ENCODE peak calls at places on chromosomes 13 and 19, in six cellular contexts. R, V, C, K, S and W are unnamed samples.
A peak's percentile ranks its signal among the peaks of the same experiment; 100 is the strongest.

GRCh38 chr19:38017504-38018150 is 110.6 kb downstream of the SIPA1L3 start:
- DNase-seq in V (no peak), S (no peak), C (no peak), R (no peak), K (no peak), W (no peak)

GRCh38 chr13:107138987-107139386 is 571.0 kb upstream of the ARGLU1 start:
- DNase-seq in K (no peak), S (no peak), R (no peak), C (no peak), V (no peak), W (no peak)

GRCh38 chr13:89361909-89362308 is 1690.7 kb downstream of the SLITRK5 start:
- DNase-seq in V (no peak), S (no peak), C (no peak), K (no peak), R (no peak), W (no peak)

GRCh38 chr13:20389696-20390525 is 135.7 kb downstream of the CRYL1 start:
- DNase-seq in R (no peak), V (no peak), C (no peak), K (no peak), S (no peak), W (no peak)

GRCh38 chr19:15759962-15760565 is 22.3 kb downstream of the OR10H3 start:
- DNase-seq in C (peak; percentile 21), S (peak; percentile 34), R (no peak), K (no peak), V (no peak), W (no peak)

GRCh38 chr19:18657590-18658365 is 20.9 kb downstream of the KLHL26 start:
- DNase-seq in C (peak; percentile 42), K (no peak), R (no peak), V (no peak), S (no peak), W (no peak)

GRCh38 chr13:112374271-112374670 is 1.9 kb upstream of the SPACA7 start:
- DNase-seq in S (no peak), K (no peak), V (no peak), C (no peak), R (no peak), W (no peak)

GRCh38 chr13:30805603-30806011 is 70.3 kb downstream of the ALOX5AP start:
- DNase-seq in C (no peak), S (peak; percentile 90), K (no peak), V (no peak), R (no peak), W (no peak)

GRCh38 chr19:8904597-8904996 is 72.4 kb downstream of the MBD3L1 start:
- DNase-seq in S (no peak), R (no peak), K (no peak), C (no peak), V (no peak), W (no peak)

GRCh38 chr19:29510701-29511265 is 15.0 kb upstream of the VSTM2B start:
- DNase-seq in K (no peak), C (no peak), S (no peak), V (no peak), R (no peak), W (no peak)

GRCh38 chr13:35978607-35979316 is 152.4 kb downstream of the DCLK1 start:
- DNase-seq in R (no peak), S (peak; percentile 42), C (peak; percentile 47), K (no peak), V (peak; percentile 17), W (no peak)

GRCh38 chr13:92187378-92187989 is 789.1 kb downstream of the GPC5 start:
- DNase-seq in V (peak; percentile 15), S (peak; percentile 24), C (peak; percentile 28), R (no peak), K (no peak), W (no peak)

GRCh38 chr13:60062502-60062901 is 101.2 kb downstream of the DIAPH3 start:
- DNase-seq in R (no peak), V (no peak), K (no peak), C (no peak), S (no peak), W (no peak)

GRCh38 chr13:39263033-39263432 is 224.8 kb downstream of the NHLRC3 start:
- DNase-seq in S (peak; percentile 23), V (peak; percentile 17), C (peak; percentile 40), K (peak; percentile 9), R (no peak), W (peak; percentile 8)

GRCh38 chr19:3849092-3849491 is 19.7 kb downstream of the ZFR2 start:
- DNase-seq in S (peak; percentile 33), R (no peak), V (peak; percentile 56), K (no peak), C (peak; percentile 81), W (peak; percentile 46)

GRCh38 chr19:47109541-47110375 is 3.8 kb downstream of the ZC3H4 start:
- DNase-seq in K (no peak), C (peak; percentile 85), S (no peak), V (no peak), R (no peak), W (no peak)

GRCh38 chr13:31697290-31697689 is 42.0 kb upstream of the RXFP2 start:
- DNase-seq in K (no peak), R (no peak), V (no peak), C (no peak), S (no peak), W (no peak)

GRCh38 chr19:10214784-10215183 is 16.3 kb downstream of the S1PR2 start:
- DNase-seq in C (no peak), S (no peak), K (no peak), V (no peak), R (no peak), W (no peak)

GRCh38 chr19:58582985-58583384 is 9.8 kb upstream of the MZF1 start:
- DNase-seq in R (no peak), K (no peak), C (no peak), S (no peak), V (no peak), W (no peak)

GRCh38 chr19:6228523-6229215 is 51.1 kb downstream of the MLLT1 start:
- DNase-seq in R (no peak), V (no peak), K (no peak), C (no peak), S (no peak), W (no peak)

GRCh38 chr13:61187471-61187870 is 228.2 kb downstream of the PCDH20 start:
- DNase-seq in C (no peak), K (no peak), S (no peak), R (no peak), V (no peak), W (no peak)

GRCh38 chr13:49418206-49418605 is 25.7 kb downstream of the CAB39L start:
- DNase-seq in R (no peak), S (no peak), K (no peak), V (no peak), C (no peak), W (no peak)

GRCh38 chr19:13629687-13630357 is 123.5 kb upstream of the CACNA1A start:
- DNase-seq in K (no peak), R (no peak), S (no peak), V (no peak), C (no peak), W (no peak)

GRCh38 chr13:40026174-40026585 is 370.7 kb downstream of the COG6 start:
- DNase-seq in C (no peak), V (peak; percentile 14), R (no peak), K (peak; percentile 100), S (no peak), W (peak; percentile 29)

GRCh38 chr19:18668744-18669523 is 14.5 kb upstream of the CRTC1 start:
- DNase-seq in R (no peak), K (no peak), C (no peak), V (no peak), S (no peak), W (no peak)

GRCh38 chr13:94121686-94122085 is 357.8 kb downstream of the DCT start:
- DNase-seq in R (no peak), V (no peak), C (no peak), S (no peak), K (no peak), W (no peak)

GRCh38 chr13:98384739-98385138 is 192.2 kb downstream of the STK24 start:
- DNase-seq in S (no peak), K (no peak), V (no peak), R (no peak), C (no peak), W (no peak)

GRCh38 chr13:109412232-109412935 is 374.0 kb downstream of the IRS2 start:
- DNase-seq in V (no peak), C (peak; percentile 2), R (peak; percentile 13), S (no peak), K (no peak), W (no peak)

GRCh38 chr13:97234236-97234635 is 12.1 kb downstream of the MBNL2 start:
- DNase-seq in K (no peak), V (no peak), R (no peak), C (no peak), S (peak; percentile 67), W (no peak)

GRCh38 chr19:43754312-43754561 is 525 bp downstream of the SMG9 start:
- DNase-seq in V (no peak), K (no peak), R (no peak), S (no peak), C (no peak), W (no peak)

GRCh38 chr19:46466536-46467199 is 4.7 kb downstream of the PNMA8A start:
- DNase-seq in S (no peak), V (no peak), R (no peak), K (peak; percentile 55), C (no peak), W (no peak)

GRCh38 chr13:111460548-111461444 is 140.4 kb downstream of the TEX29 start:
- DNase-seq in R (peak; percentile 29), K (no peak), C (peak; percentile 9), S (peak; percentile 15), V (no peak), W (no peak)

GRCh38 chr19:44792286-44792685 is 14.6 kb downstream of the CBLC start:
- DNase-seq in R (no peak), C (no peak), V (no peak), K (no peak), S (no peak), W (no peak)

GRCh38 chr19:39200818-39201145 is 3.3 kb downstream of the SYCN start:
- DNase-seq in S (no peak), V (no peak), R (no peak), K (no peak), C (no peak), W (no peak)
- TF ChIP-seq POLR2A in S (no peak), V (no peak), R (no peak), K (no peak), C (no peak), W (no peak)

DNA sequence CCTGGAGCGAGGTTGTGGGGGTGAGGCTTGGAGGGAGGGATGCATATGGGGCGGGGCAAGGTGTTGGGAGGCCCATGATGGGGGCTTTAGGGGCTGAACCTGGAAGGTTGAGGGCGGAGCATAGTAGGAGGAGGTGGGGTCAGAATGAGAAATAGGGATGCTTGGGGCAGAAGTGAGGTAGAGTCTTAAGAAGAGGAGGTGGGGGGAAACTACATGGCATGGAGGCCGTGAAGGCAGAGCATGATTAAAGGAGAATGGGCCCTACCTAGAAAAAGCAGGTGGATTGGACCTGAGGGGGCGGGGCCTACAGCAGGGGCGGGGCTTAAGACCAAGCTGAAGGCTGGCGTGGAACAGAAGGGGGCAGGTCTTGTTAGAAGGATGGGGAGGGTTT is 789 bp downstream of the NR1H2 start:
- DNase-seq in V (no peak), C (peak; percentile 89), S (peak; percentile 12), R (no peak), K (no peak), W (no peak)
- TF ChIP-seq TAF1 in V (no peak), C (no peak), S (no peak), R (no peak), K (no peak), W (no peak)

GRCh38 chr19:50658438-50659317 is 9.4 kb downstream of the C19orf81 start:
- DNase-seq in V (no peak), K (no peak), S (no peak), C (peak; percentile 97), R (peak; percentile 65), W (no peak)
- TF ChIP-seq POLR2AphosphoS5 in V (no peak), K (no peak), S (no peak), C (peak; percentile 79), R (no peak), W (no peak)

GRCh38 chr13:27359203-27359821 is 65.1 kb upstream of the GTF3A start:
- DNase-seq in V (peak; percentile 62), S (peak; percentile 43), K (no peak), C (peak; percentile 65), R (no peak), W (no peak)
- TF ChIP-seq POLR2A in V (no peak), S (no peak), K (no peak), C (no peak), R (no peak), W (no peak)